ENCODE peak calls at places on chromosomes 7 and 10, in eight cellular contexts. E is NB4, X is breast epithelium, S is GM10248, G is AG10803, C is fibroblast of mammary gland, L is IMR-90, T is heart right ventricle. W is an unnamed sample.

GRCh38 chr7:47535033-47535703 is 46.7 kb downstream of the TNS3 start:
- DNase-seq in E (no peak), X (no peak), S (no peak), G (peak), C (peak), L (peak), T (no peak), W (peak)

GRCh38 chr10:127040756-127041155 is 135.5 kb downstream of the DOCK1 start:
- DNase-seq in E (no peak), X (no peak), S (no peak), G (peak), C (no peak), L (no peak), T (no peak), W (peak)

GRCh38 chr10:72308320-72308987 is 34.7 kb downstream of the DDIT4 start:
- DNase-seq in E (peak), X (no peak), S (no peak), G (peak), C (peak), L (peak), T (peak), W (peak)

GRCh38 chr7:101363734-101364374 is 1.2 kb downstream of the COL26A1 start:
- DNase-seq in E (peak), X (peak), S (peak), G (peak), C (peak), L (peak), T (peak), W (peak)

GRCh38 chr10:35194906-35195305 is 68.3 kb downstream of the CREM start:
- DNase-seq in E (peak), X (no peak), S (no peak), G (peak), C (peak), L (peak), T (no peak), W (peak)

GRCh38 chr7:157253850-157254249 is 83.0 kb upstream of the DNAJB6 start:
- DNase-seq in E (no peak), X (peak), S (no peak), G (no peak), C (no peak), L (no peak), T (peak), W (no peak)

GRCh38 chr7:55425141-55425752 is 60.1 kb downstream of the LANCL2 start:
- DNase-seq in E (peak), X (no peak), S (no peak), G (no peak), C (no peak), L (no peak), T (no peak), W (no peak)

GRCh38 chr10:131630772-131631258 is 270.0 kb upstream of the PPP2R2D start:
- DNase-seq in E (no peak), X (no peak), S (no peak), G (no peak), C (no peak), L (no peak), T (no peak), W (no peak)

GRCh38 chr10:52769966-52770365 is 2.6 kb downstream of the MBL2 start:
- DNase-seq in E (no peak), X (no peak), S (no peak), G (no peak), C (no peak), L (no peak), T (no peak), W (no peak)

DNA sequence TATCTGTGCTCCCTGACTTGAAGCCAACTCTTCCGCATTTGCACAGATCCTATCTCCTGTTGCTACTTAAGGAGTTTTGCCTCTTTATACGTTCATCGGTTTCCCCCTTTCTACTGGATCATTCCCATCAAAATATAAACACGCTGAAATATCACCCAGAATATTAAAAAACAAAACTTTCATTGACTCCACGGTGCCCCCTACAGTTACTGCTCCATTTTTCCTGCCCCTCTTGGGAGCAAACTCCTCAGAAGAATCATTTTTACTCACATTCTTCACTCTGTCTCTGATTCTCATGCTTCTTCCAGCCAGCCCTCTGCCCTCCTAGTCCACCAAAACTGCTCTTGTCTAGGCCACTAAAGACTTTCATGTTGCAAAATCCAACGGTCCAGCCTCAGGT is 66.4 kb downstream of the MYOF start:
- DNase-seq in E (no peak), X (no peak), S (no peak), G (no peak), C (no peak), L (no peak), T (no peak), W (no peak)
- TF ChIP-seq CTCF in E (peak), X (no peak), S (no peak), G (peak), C (peak), L (peak), T (peak), W (peak)

DNA sequence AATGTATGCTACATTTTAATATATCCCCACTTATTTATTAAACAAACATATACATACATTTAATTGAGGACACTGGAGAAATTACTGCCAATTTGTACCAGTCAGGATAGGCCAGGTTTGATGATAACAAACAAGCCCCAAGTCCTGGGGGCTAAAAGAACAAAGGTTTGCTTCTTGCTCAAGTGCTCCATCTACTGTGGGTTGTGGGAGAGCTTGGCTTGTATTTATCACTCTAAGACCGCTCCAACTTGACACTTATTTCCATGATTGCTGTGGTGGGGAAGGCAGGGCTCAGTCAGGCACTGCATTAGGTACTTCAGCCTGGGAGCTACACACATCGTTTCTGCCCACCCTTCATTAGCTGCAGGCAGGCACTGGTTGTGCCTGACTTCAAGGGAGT is 136.6 kb upstream of the ZNF32 start:
- DNase-seq in E (peak), X (no peak), S (no peak), G (no peak), C (no peak), L (no peak), T (no peak), W (no peak)
- TF ChIP-seq CTCF in E (peak), X (no peak), S (peak), G (peak), C (peak), L (no peak), T (peak), W (peak)

GRCh38 chr7:29248713-29249382 is 54.3 kb downstream of the CHN2 start:
- DNase-seq in E (no peak), X (no peak), S (no peak), G (no peak), C (no peak), L (no peak), T (no peak), W (no peak)

GRCh38 chr7:29247232-29247961 is 52.8 kb downstream of the CHN2 start:
- DNase-seq in E (no peak), X (no peak), S (no peak), G (no peak), C (no peak), L (no peak), T (no peak), W (no peak)

GRCh38 chr7:29239638-29240037 is 45.1 kb downstream of the CHN2 start:
- DNase-seq in E (peak), X (no peak), S (no peak), G (no peak), C (peak), L (no peak), T (no peak), W (no peak)

GRCh38 chr7:29247962-29248236 is 53.3 kb downstream of the CHN2 start:
- DNase-seq in E (no peak), X (no peak), S (no peak), G (no peak), C (no peak), L (no peak), T (no peak), W (no peak)

GRCh38 chr7:29243777-29244655 is 49.4 kb downstream of the CHN2 start:
- DNase-seq in E (peak), X (no peak), S (no peak), G (no peak), C (no peak), L (no peak), T (no peak), W (no peak)
- TF ChIP-seq CTCF in E (peak), X (no peak), S (no peak), G (no peak), C (no peak), L (no peak), T (no peak), W (peak)

GRCh38 chr7:128939861-128940410 is 2.2 kb downstream of the IRF5 start:
- DNase-seq in E (peak), X (no peak), S (peak), G (no peak), C (no peak), L (no peak), T (no peak), W (no peak)
- TF ChIP-seq CTCF in E (peak), X (no peak), S (peak), G (no peak), C (no peak), L (no peak), T (no peak), W (no peak)

DNA sequence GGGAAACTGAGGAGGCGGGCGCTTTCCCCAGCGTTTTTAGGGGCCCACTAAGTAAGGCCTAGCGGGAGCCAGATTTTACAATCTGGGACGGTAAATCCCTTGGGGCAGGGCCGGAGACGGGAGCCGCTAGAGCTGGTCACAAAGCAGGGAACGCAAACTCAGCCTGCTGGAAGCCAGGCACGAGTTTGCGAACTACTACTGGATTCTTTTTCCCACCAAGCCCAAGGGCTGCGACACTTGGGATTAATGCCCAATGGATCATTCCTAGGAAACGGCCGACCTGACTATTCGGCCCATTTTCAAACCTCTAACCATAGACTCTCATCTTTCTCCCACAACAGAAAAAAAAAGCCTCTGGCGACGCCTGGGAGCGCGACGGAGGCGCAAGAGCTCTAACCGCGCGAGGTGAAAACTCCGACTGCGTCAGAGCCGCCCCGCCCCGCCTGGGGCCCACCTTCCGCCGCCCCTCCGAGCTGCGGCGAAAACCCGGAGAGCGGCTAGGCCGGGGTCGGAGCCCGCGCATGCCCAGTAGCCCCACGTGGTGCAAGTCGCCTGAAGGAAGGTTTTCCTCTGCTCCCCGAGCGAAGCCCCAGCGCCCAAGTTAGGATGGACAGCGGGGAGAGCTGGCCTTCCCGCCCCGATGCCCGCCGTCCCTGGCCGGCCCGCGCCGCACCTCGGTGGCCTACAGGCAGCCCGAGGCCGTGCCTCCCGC is 554 bp upstream of the SGMS1 start:
- DNase-seq in E (peak), X (peak), S (peak), G (peak), C (peak), L (peak), T (peak), W (peak)
- TF ChIP-seq CTCF in E (no peak), X (no peak), S (no peak), G (no peak), C (no peak), L (no peak), T (no peak), W (no peak)

W was measured in fibroblast of villous mesenchyme.